ENCODE peak calls at places on chromosomes 11 and 22, in five cellular contexts. N is NCI-H345; Y is CD4-positive, alpha-beta memory T cell; Z is stimulated activated CD4-positive, alpha-beta T cell treated with anti-CD3 and anti-CD28 coated beads, Interleukin-2, amount 100 ng/mL, for 48 hours; I is HEK293T. B is an unnamed sample.

GRCh38 chr22:44667829-44668189 is 34.2 kb upstream of the PRR5 start:
- DNase-seq in N (no peak), Y (peak; percentile 85), Z (no peak), I (no peak), B (no peak)

GRCh38 chr11:125569913-125570621 is 790 bp downstream of the EI24 start:
- DNase-seq in N (no peak), Y (no peak), Z (peak; percentile 6), I (no peak), B (no peak)

GRCh38 chr11:86524603-86525352 is 147.6 kb downstream of the ME3 start:
- DNase-seq in N (no peak), Y (no peak), Z (no peak), I (no peak), B (peak; percentile 76)

GRCh38 chr11:17443000-17443399 is 33.6 kb downstream of the ABCC8 start:
- DNase-seq in N (no peak), Y (no peak), Z (no peak), I (no peak), B (no peak)

GRCh38 chr11:7611411-7611810 is 61.9 kb downstream of the CYB5R2 start:
- DNase-seq in N (no peak), Y (no peak), Z (no peak), I (no peak), B (no peak)

GRCh38 chr11:69545976-69546617 is 64.6 kb downstream of the LINC01488 start:
- DNase-seq in N (no peak), Y (no peak), Z (no peak), I (no peak), B (no peak)

GRCh38 chr11:121059605-121060004 is 35.7 kb downstream of the TBCEL start:
- DNase-seq in N (no peak), Y (no peak), Z (no peak), I (no peak), B (no peak)

GRCh38 chr22:26416670-26417270 is 12.3 kb upstream of the ASPHD2 start:
- DNase-seq in N (no peak), Y (no peak), Z (no peak), I (no peak), B (peak; percentile 63)

GRCh38 chr22:19805821-19806212 is 45.2 kb downstream of the TBX1 start:
- DNase-seq in N (no peak), Y (no peak), Z (no peak), I (no peak), B (no peak)

GRCh38 chr11:118922745-118923627 is 2.7 kb downstream of the BCL9L start:
- DNase-seq in N (no peak), Y (no peak), Z (no peak), I (no peak), B (no peak)

GRCh38 chr22:40541300-40541699 is 95.2 kb downstream of the MRTFA start:
- DNase-seq in N (no peak), Y (no peak), Z (no peak), I (peak; percentile 12), B (no peak)

GRCh38 chr11:104992781-104993180 is 24.4 kb upstream of the CASP4 start:
- DNase-seq in N (no peak), Y (no peak), Z (no peak), I (no peak), B (no peak)

GRCh38 chr11:84396521-84396920 is 1110.4 kb upstream of the CCDC90B start:
- DNase-seq in N (no peak), Y (no peak), Z (no peak), I (no peak), B (peak; percentile 3)

GRCh38 chr11:60265373-60266214 is 14.9 kb upstream of the MS4A4A start:
- DNase-seq in N (peak; percentile 25), Y (no peak), Z (peak; percentile 18), I (peak; percentile 42), B (peak; percentile 18)

GRCh38 chr11:69085490-69086095 is 36.9 kb downstream of the TPCN2 start:
- DNase-seq in N (no peak), Y (no peak), Z (no peak), I (no peak), B (no peak)

GRCh38 chr11:59289356-59289755 is 69.3 kb upstream of the OR5AN1 start:
- DNase-seq in N (no peak), Y (no peak), Z (no peak), I (no peak), B (no peak)

GRCh38 chr11:124080319-124081001 is 34.8 kb upstream of the VWA5A start:
- DNase-seq in N (no peak), Y (no peak), Z (no peak), I (no peak), B (no peak)